ENCODE peak calls at places on chromosomes 4 and X, in four cellular contexts. I is neural progenitor cell, N is uterus, W is hepatocyte. D is an unnamed sample.

GRCh38 chr4:71396382-71396781 is 57.6 kb downstream of the SLC4A4 start:
- DNase-seq in I (peak; percentile 3), N (no peak), W (peak; percentile 8), D (no peak)

GRCh38 chr4:106898621-106899230 is 137.4 kb downstream of the DKK2 start:
- DNase-seq in I (peak; percentile 82), N (no peak), W (peak; percentile 84), D (no peak)

GRCh38 chr4:115575851-115576250 is 462.4 kb upstream of the NDST4 start:
- DNase-seq in I (no peak), N (no peak), W (no peak), D (no peak)

GRCh38 chrX:70117738-70118137 is 15.5 kb upstream of the IGBP1 start:
- DNase-seq in I (no peak), N (no peak), W (no peak), D (no peak)

GRCh38 chr4:150310159-150310895 is 232.1 kb downstream of the DCLK2 start:
- DNase-seq in I (no peak), N (no peak), W (no peak), D (no peak)

GRCh38 chr4:154073107-154073817 is 284.4 kb upstream of the SFRP2 start:
- DNase-seq in I (no peak), N (no peak), W (no peak), D (no peak)

GRCh38 chrX:18353931-18354368 is 538 bp downstream of the SCML2 start:
- DNase-seq in I (peak; percentile 70), N (no peak), W (peak; percentile 38), D (no peak)

GRCh38 chrX:108186811-108187210 is 95.2 kb downstream of the ATG4A start:
- DNase-seq in I (no peak), N (no peak), W (peak; percentile 16), D (no peak)

GRCh38 chrX:12446342-12447075 is 308.2 kb downstream of the FRMPD4 start:
- DNase-seq in I (no peak), N (no peak), W (no peak), D (no peak)

GRCh38 chrX:74523870-74524735 is 90.3 kb downstream of the RLIM start:
- DNase-seq in I (no peak), N (no peak), W (no peak), D (no peak)

GRCh38 chrX:154300815-154301214 is 5.2 kb downstream of the TKTL1 start:
- DNase-seq in I (no peak), N (no peak), W (no peak), D (no peak)

GRCh38 chr4:24794111-24794860 is 1.1 kb upstream of the SOD3 start:
- DNase-seq in I (no peak), N (peak; percentile 47), W (no peak), D (peak; percentile 71)

GRCh38 chrX:154365997-154366665 is 8.3 kb downstream of the FLNA start:
- DNase-seq in I (no peak), N (no peak), W (no peak), D (no peak)

GRCh38 chr4:87497141-87497540 is 32.0 kb downstream of the SPARCL1 start:
- DNase-seq in I (peak; percentile 30), N (no peak), W (no peak), D (no peak)

GRCh38 chr4:20252656-20253271 is 1.1 kb downstream of the SLIT2 start:
- DNase-seq in I (peak; percentile 64), N (peak; percentile 38), W (peak; percentile 37), D (peak; percentile 55)

GRCh38 chrX:50448565-50448964 is 22.1 kb downstream of the DGKK start:
- DNase-seq in I (no peak), N (no peak), W (peak; percentile 30), D (no peak)

GRCh38 chr4:5165419-5166369 is 114.4 kb downstream of the STK32B start:
- DNase-seq in I (peak; percentile 65), N (no peak), W (peak; percentile 17), D (peak; percentile 46)

GRCh38 chr4:71156616-71157015 is 163.2 kb downstream of the DCK start:
- DNase-seq in I (no peak), N (no peak), W (no peak), D (no peak)

GRCh38 chrX:28854637-28855036 is 267.4 kb downstream of the IL1RAPL1 start:
- DNase-seq in I (no peak), N (no peak), W (no peak), D (no peak)

GRCh38 chrX:82816572-82816971 is 691.5 kb upstream of the POU3F4 start:
- DNase-seq in I (no peak), N (no peak), W (no peak), D (no peak)

GRCh38 chr4:56197387-56197786 is 189.9 kb downstream of the AASDH start:
- DNase-seq in I (no peak), N (no peak), W (peak; percentile 50), D (no peak)

GRCh38 chr4:142126890-142127497 is 490.6 kb downstream of the IL15 start:
- DNase-seq in I (peak; percentile 72), N (peak; percentile 61), W (peak; percentile 75), D (no peak)

GRCh38 chrX:13090261-13091110 is 46.1 kb upstream of the FAM9C start:
- DNase-seq in I (no peak), N (no peak), W (peak; percentile 44), D (no peak)

GRCh38 chr4:8468746-8469535 is 28.4 kb downstream of the TRMT44 start:
- DNase-seq in I (peak; percentile 84), N (peak; percentile 73), W (peak; percentile 84), D (peak; percentile 76)

GRCh38 chrX:25290132-25290531 is 274.4 kb upstream of the ARX start:
- DNase-seq in I (no peak), N (no peak), W (no peak), D (no peak)

DNA sequence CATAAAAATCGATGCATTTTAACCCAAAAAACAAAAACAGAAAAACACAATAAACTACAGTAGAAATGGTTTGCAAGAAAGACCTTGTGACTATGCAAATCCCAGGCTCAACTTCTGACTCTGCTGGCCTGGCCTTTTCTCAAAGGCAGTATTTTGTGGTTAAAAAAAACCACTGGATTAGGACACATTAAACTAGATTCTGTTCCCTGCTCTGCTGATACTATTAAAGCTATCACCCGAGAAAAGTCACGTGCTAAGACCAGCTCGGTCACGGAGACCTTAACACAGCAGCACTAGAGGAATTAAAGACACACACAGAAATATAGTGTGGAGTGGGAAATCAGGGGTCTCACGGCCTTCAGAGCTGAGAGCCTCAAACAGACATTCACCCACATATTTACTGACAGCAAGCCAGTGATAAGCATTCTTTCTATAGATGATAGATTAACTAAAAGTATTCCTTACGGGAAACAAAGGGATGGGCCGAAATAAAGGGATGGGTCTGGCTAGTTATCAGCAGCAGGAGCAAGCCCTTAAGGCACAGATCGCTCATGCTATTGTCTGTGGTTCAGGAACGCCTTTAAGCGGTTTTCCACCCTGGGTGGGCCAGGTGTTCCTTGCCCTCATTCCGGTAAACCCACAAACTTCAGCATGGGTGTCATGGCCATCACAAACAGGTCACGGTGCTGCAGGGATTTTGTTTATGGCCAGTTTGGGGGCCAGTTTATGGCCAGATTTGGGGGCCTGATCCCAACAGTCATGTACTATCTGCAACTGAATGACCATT is 16.1 kb downstream of the CBR4 start:
- DNase-seq in I (no peak), N (peak; percentile 32), W (no peak), D (no peak)
- H3K36me3 ChIP-seq in I (peaks cover 29% of the 10 kb centered on the region), N (no peaks in the 10 kb centered on the region), W (no peaks in the 10 kb centered on the region), D (no peaks in the 10 kb centered on the region)

GRCh38 chr4:77593993-77594392 is 11.6 kb upstream of the CXCL13 start:
- DNase-seq in I (no peak), N (no peak), W (no peak), D (no peak)

GRCh38 chr4:77599378-77599777 is 6.2 kb upstream of the CXCL13 start:
- DNase-seq in I (peak; percentile 34), N (no peak), W (peak; percentile 52), D (no peak)

GRCh38 chr4:77591532-77591931 is 14.1 kb upstream of the CXCL13 start:
- DNase-seq in I (no peak), N (no peak), W (no peak), D (no peak)

GRCh38 chr4:77593101-77593500 is 12.5 kb upstream of the CXCL13 start:
- DNase-seq in I (no peak), N (no peak), W (no peak), D (no peak)

DNA sequence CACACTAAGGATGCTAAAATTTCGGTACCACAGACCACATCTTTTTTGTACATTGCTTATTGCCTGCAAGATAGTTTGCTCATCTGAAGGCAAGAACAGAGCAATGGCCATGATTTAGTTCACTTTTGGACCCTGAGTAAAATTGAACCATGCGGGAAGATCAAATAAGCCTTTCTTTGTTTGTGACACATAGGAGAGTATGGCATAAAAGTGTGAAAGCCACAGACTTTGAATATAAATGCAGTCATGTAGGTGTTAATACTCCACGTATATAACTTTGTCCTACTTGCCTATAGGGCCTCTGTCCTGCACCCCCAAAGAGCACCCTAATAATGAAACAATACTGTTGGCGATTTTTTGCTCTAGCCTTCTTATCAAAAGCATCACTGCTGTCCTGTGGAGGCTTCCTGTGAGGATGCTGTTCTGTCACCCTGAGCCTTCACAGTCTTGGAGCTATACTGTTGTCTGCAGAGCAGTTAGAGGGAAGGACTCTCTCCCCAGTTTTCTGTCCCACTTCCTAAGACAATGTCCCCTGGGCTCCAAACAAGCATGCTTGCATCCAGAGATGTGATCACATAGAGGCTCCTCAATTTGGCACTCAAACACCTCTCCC is 10.2 kb upstream of the CXCL13 start:
- DNase-seq in I (no peak), N (no peak), W (no peak), D (no peak)
- H3K4me3 ChIP-seq in I (no peak overlapping the region), N (no peak overlapping the region), W (no peak overlapping the region), D (no peak overlapping the region)

GRCh38 chr4:121801715-121802075 is 572 bp downstream of the EXOSC9 start:
- DNase-seq in I (no peak), N (no peak), W (no peak), D (no peak)
- H3K36me3 ChIP-seq in I (peaks cover 20% of the 10 kb centered on the region), N (no peaks in the 10 kb centered on the region), W (no peaks in the 10 kb centered on the region), D (no peaks in the 10 kb centered on the region)

DNA sequence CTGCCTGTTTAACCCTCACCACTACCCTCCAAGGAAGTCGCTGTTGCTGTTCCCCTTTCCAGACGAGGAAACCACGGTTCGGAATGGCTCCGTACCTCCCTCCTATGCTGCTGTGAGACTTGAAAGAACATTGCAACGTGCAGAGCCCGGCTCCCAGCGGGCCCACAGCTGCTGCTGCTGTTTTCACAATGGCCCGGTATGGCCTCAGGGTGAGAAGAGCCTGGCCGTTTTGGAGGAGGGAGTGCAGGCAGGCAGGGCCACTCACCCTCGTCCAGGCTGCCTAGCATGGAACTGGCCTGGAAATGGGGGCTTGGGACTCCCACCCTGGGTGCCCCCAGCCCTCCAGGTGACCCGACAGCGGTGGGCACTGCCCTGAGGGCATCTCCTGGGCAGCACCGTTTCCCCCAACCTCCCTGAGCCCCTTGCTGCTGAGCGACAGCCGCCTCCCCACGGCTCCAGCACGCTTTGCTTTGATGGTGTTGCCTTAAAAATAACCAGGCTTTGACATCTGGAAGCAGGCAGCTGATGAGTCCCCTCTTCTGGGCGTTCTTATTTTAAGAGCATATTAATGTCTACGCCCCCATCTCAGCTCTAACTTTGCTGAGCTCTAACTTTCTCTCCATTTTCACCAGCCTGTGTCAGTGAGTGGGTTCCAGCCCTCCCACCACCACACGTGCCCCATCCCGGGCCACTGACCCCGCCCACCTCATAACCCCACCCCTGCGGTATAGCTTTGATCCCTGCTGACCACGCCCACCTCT is 70.0 kb downstream of the ADRA2C start:
- DNase-seq in I (peak; percentile 63), N (no peak), W (no peak), D (no peak)
- H3K4me3 ChIP-seq in I (no peak overlapping the region), N (no peak overlapping the region), W (no peak overlapping the region), D (no peak overlapping the region)

DNA sequence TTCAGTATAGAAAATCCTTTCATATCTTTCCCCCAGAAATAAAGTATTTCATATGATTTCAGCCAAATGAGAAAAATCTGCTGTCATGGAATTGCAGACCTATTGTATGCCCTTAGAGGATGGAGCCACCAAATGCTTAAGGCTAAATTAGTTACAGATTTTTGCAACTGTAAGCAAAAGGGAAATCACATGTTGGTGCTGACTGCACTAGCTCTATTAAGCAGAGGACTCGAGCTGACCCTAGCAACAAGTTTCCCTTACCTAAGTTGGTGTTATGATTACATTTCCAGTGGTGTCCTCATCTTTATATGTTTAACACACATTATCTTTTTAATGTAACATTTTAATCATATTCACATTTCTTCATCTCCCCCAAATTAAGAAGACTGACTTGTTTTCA is 58.3 kb upstream of the DOCK11 start:
- DNase-seq in I (no peak), N (no peak), W (no peak), D (no peak)
- H3K36me3 ChIP-seq in I (no peaks in the 10 kb centered on the region), N (no peaks in the 10 kb centered on the region), W (no peaks in the 10 kb centered on the region), D (no peaks in the 10 kb centered on the region)